ENCODE peak calls at places on chromosomes 16 and 17, in nine cellular contexts. T is sigmoid colon, X is body of pancreas, O is gastrocnemius medialis, U is GM12891, W is spleen, Y is HCT116, Z is IMR-90, Q is endothelial cell of umbilical vein. I is an unnamed sample.

GRCh38 chr17:14494161-14494560 is 193.3 kb downstream of the HS3ST3B1 start:
- DNase-seq in T (no peak), X (no peak), O (no peak), U (no peak), W (no peak), Y (no peak), Z (no peak), Q (no peak), I (no peak)

GRCh38 chr16:54928421-54929089 is 2.1 kb upstream of the IRX5 start:
- DNase-seq in T (no peak), X (peak), O (peak), U (no peak), W (peak), Y (no peak), Z (no peak), Q (peak), I (peak)

GRCh38 chr17:13600475-13601316 is 1.0 kb downstream of the HS3ST3A1 start:
- DNase-seq in T (no peak), X (no peak), O (no peak), U (peak), W (no peak), Y (no peak), Z (peak), Q (no peak), I (no peak)

GRCh38 chr17:69717819-69718218 is 303.3 kb downstream of the MAP2K6 start:
- DNase-seq in T (no peak), X (no peak), O (no peak), U (no peak), W (no peak), Y (no peak), Z (no peak), Q (no peak), I (no peak)

GRCh38 chr16:56960681-56961281 is 969 bp upstream of the CETP start:
- DNase-seq in T (no peak), X (no peak), O (no peak), U (no peak), W (peak), Y (no peak), Z (peak), Q (no peak), I (no peak)

GRCh38 chr16:81730090-81731051 is 48.7 kb upstream of the PLCG2 start:
- DNase-seq in T (peak), X (peak), O (peak), U (peak), W (peak), Y (peak), Z (peak), Q (peak), I (peak)

GRCh38 chr16:72043539-72043938 is 10.8 kb upstream of the HP start:
- DNase-seq in T (no peak), X (no peak), O (no peak), U (no peak), W (no peak), Y (no peak), Z (no peak), Q (no peak), I (no peak)

GRCh38 chr16:69932691-69933392 is 18.3 kb upstream of the CLEC18A start:
- DNase-seq in T (no peak), X (no peak), O (no peak), U (no peak), W (peak), Y (no peak), Z (no peak), Q (no peak), I (no peak)

GRCh38 chr16:31474173-31474714 is 2.3 kb downstream of the TGFB1I1 start:
- DNase-seq in T (no peak), X (no peak), O (no peak), U (no peak), W (peak), Y (no peak), Z (peak), Q (no peak), I (no peak)

GRCh38 chr16:27720731-27721547 is 171.0 kb downstream of the KATNIP start:
- DNase-seq in T (peak), X (no peak), O (no peak), U (no peak), W (peak), Y (no peak), Z (no peak), Q (no peak), I (no peak)

GRCh38 chr17:82370471-82371332 is 863 bp upstream of the UTS2R start:
- DNase-seq in T (no peak), X (no peak), O (no peak), U (peak), W (no peak), Y (no peak), Z (no peak), Q (no peak), I (no peak)

GRCh38 chr17:35889818-35890773 is 9.9 kb upstream of the CCL5 start:
- DNase-seq in T (no peak), X (no peak), O (no peak), U (no peak), W (no peak), Y (no peak), Z (peak), Q (peak), I (no peak)

GRCh38 chr17:16987830-16988601 is 16.1 kb upstream of the TNFRSF13B start:
- DNase-seq in T (peak), X (no peak), O (peak), U (peak), W (peak), Y (no peak), Z (peak), Q (no peak), I (peak)

GRCh38 chr16:84650062-84650991 is 2.0 kb downstream of the KLHL36 start:
- DNase-seq in T (no peak), X (no peak), O (no peak), U (no peak), W (no peak), Y (no peak), Z (peak), Q (no peak), I (no peak)

GRCh38 chr16:84648595-84649510 is 542 bp downstream of the KLHL36 start:
- DNase-seq in T (peak), X (peak), O (peak), U (peak), W (peak), Y (no peak), Z (no peak), Q (no peak), I (no peak)

GRCh38 chr16:84647830-84648594 is at the start of gene KLHL36:
- DNase-seq in T (peak), X (peak), O (peak), U (peak), W (peak), Y (no peak), Z (no peak), Q (peak), I (peak)

GRCh38 chr16:84652565-84652964 is 4.3 kb downstream of the KLHL36 start:
- DNase-seq in T (no peak), X (no peak), O (no peak), U (no peak), W (no peak), Y (no peak), Z (no peak), Q (no peak), I (no peak)

DNA sequence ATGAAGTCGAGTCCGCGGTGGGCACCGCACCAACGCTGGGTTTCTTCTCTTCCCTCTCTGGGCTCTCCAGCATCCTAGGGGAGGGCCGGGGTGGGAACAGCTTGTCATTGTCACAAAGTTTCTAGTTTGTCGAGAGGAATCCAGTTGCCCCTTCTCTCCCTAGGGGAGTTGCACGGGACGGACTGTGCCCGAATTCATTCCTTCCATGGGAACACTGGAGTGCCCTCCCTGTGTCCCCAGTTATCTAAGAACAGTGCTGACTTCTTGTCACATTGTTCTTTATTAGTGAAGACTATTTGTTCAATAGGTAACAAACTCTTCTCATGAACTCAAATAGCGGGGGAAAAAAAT is 1.2 kb downstream of the KLHL36 start:
- DNase-seq in T (no peak), X (no peak), O (no peak), U (no peak), W (no peak), Y (no peak), Z (no peak), Q (no peak), I (no peak)
- TF ChIP-seq POLR2A in T (no peak), X (no peak), O (no peak), U (no peak), W (no peak), Y (no peak), Z (no peak), Q (no peak), I (no peak)

DNA sequence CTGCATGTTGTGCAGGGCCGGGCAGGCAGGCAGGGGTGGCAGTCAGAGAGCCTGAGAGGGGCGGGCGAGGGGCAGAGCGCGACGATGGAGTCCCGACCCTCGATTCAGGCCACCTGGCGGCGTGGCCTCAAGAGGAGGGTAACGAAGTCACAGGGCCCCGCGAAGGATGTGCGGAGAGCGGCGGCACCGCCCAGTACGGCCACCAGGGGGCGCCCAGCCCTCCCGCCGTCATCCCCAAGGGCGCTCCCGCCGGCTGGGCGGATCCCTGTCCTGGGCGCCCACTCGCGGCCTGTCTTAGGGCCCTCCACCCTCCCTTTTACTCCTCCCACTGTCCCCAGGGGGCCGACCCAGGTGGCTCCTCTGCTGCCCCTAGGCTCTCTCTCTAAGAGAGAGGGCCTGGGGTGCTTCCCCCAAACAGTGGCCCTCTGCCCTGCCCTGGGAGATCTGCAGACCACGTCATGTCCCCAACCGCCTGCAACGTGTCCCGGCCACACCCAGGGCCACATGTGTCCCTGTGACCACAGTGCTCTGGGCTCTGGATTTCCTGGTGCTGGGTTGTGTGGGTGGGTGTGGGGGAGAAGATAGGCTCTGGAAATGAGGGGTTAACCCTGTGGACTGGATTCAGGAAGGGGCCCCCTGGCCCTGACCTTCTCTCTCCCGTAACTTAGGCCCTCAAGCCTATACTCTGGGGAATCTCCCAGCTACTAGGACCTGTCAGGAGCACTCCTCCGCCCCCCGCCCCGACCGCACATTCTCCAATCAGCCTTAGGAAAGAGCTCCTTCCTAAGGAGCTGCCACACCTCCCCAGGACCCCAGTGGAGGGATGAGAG is 5.9 kb downstream of the DPEP2 start:
- DNase-seq in T (peak), X (peak), O (peak), U (peak), W (peak), Y (peak), Z (peak), Q (peak), I (peak)
- TF ChIP-seq POLR2A in T (no peak), X (no peak), O (peak), U (no peak), W (no peak), Y (no peak), Z (no peak), Q (no peak), I (no peak)

GRCh38 chr17:45050680-45051059 is 762 bp downstream of the DCAKD start:
- DNase-seq in T (no peak), X (no peak), O (no peak), U (no peak), W (no peak), Y (no peak), Z (peak), Q (peak), I (no peak)

GRCh38 chr17:45051060-45051719 is at the start of gene DCAKD:
- DNase-seq in T (peak), X (peak), O (peak), U (peak), W (peak), Y (peak), Z (peak), Q (peak), I (peak)

GRCh38 chr17:45048795-45049563 is 2.5 kb downstream of the DCAKD start:
- DNase-seq in T (no peak), X (no peak), O (no peak), U (no peak), W (no peak), Y (no peak), Z (no peak), Q (no peak), I (no peak)

GRCh38 chr17:45046536-45047125 is 4.8 kb downstream of the DCAKD start:
- DNase-seq in T (no peak), X (no peak), O (no peak), U (no peak), W (no peak), Y (no peak), Z (peak), Q (no peak), I (no peak)

GRCh38 chr17:45052052-45052772 is 780 bp upstream of the DCAKD start:
- DNase-seq in T (peak), X (peak), O (no peak), U (no peak), W (peak), Y (no peak), Z (no peak), Q (peak), I (no peak)
- TF ChIP-seq POLR2A in T (peak), X (peak), O (peak), U (peak), W (no peak), Y (no peak), Z (no peak), Q (no peak), I (no peak)

DNA sequence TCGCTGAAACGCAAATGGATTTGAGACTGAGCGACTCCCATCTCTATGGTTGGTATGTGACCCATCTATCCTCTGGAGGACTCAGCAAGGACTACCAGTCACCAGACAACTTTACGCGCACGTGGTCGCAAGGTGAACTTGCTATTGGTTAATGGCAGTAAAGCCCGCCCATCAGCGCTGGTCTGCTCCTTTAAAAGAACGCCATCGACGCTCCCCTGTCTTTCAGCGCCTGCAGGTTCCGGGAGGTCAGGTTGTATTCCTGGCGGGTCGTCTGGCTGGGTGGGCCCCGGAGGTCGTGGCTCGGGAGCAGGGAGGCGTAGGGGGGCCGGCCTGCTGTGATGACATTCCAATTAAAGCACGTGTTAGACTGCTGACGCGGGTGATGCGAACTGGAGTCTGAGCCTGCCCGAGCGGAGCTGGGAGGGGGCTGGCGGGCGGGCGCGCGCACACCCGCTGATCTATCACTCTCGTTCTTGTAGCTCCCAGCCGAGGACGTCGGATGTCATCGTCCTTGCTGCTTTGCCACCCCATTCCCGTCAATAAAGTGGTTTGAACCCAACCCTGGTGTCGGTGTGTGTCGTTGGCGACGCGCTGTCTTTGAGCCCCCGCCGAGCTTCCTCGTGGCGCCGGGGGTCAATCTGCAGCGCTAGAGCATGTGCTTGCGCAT is 15.9 kb upstream of the ERN1 start:
- DNase-seq in T (peak), X (peak), O (peak), U (peak), W (peak), Y (peak), Z (peak), Q (peak), I (peak)
- TF ChIP-seq POLR2A in T (peak), X (peak), O (peak), U (peak), W (peak), Y (peak), Z (peak), Q (peak), I (peak)

GRCh38 chr16:2769100-2769529 is 8.0 kb downstream of the ELOB start:
- DNase-seq in T (no peak), X (no peak), O (no peak), U (no peak), W (peak), Y (no peak), Z (no peak), Q (no peak), I (no peak)

GRCh38 chr16:2767140-2767731 is 9.8 kb downstream of the ELOB start:
- DNase-seq in T (no peak), X (no peak), O (peak), U (no peak), W (peak), Y (no peak), Z (no peak), Q (no peak), I (no peak)

GRCh38 chr16:2766430-2767139 is 10.5 kb downstream of the ELOB start:
- DNase-seq in T (no peak), X (no peak), O (no peak), U (no peak), W (peak), Y (no peak), Z (no peak), Q (no peak), I (no peak)

GRCh38 chr16:2768403-2769089 is 8.5 kb downstream of the ELOB start:
- DNase-seq in T (no peak), X (no peak), O (no peak), U (no peak), W (peak), Y (no peak), Z (no peak), Q (no peak), I (no peak)

GRCh38 chr16:2767891-2768290 is 9.2 kb downstream of the ELOB start:
- DNase-seq in T (no peak), X (no peak), O (no peak), U (no peak), W (peak), Y (no peak), Z (no peak), Q (no peak), I (no peak)
- TF ChIP-seq POLR2A in T (no peak), X (no peak), O (no peak), U (no peak), W (no peak), Y (no peak), Z (no peak), Q (no peak), I (no peak)

I was measured in H54.